ENCODE peak calls at places on chromosomes 2 and 18, in six cellular contexts. T is GM13976, D is HepG2, K is breast epithelium, Z is kidney epithelial cell, U is neural progenitor cell. C is an unnamed sample.

GRCh38 chr2:129758461-129759185 is 220.8 kb upstream of the RAB6C start:
- DNase-seq in T (no peak), D (no peak), K (no peak), Z (no peak), U (no peak), C (no peak)

GRCh38 chr2:238696786-238697185 is 151.1 kb upstream of the TWIST2 start:
- DNase-seq in T (no peak), D (no peak), K (no peak), Z (no peak), U (no peak), C (no peak)

GRCh38 chr2:73249636-73250035 is 15.5 kb downstream of the CCT7 start:
- DNase-seq in T (no peak), D (no peak), K (no peak), Z (no peak), U (no peak), C (no peak)

GRCh38 chr2:36789181-36789804 is 92.8 kb downstream of the VIT start:
- DNase-seq in T (no peak), D (no peak), K (no peak), Z (no peak), U (no peak), C (no peak)

GRCh38 chr2:56167616-56168015 is 16.2 kb upstream of the CCDC85A start:
- DNase-seq in T (no peak), D (no peak), K (no peak), Z (no peak), U (no peak), C (no peak)

GRCh38 chr2:201774546-201774945 is 6.2 kb downstream of the ALS2 start:
- DNase-seq in T (no peak), D (no peak), K (no peak), Z (no peak), U (no peak), C (no peak)

GRCh38 chr2:229314117-229314516 is 43.0 kb upstream of the PID1 start:
- DNase-seq in T (no peak), D (no peak), K (no peak), Z (no peak), U (no peak), C (no peak)

GRCh38 chr2:206396216-206396615 is 47.1 kb upstream of the ADAM23 start:
- DNase-seq in T (no peak), D (no peak), K (no peak), Z (no peak), U (no peak), C (no peak)

GRCh38 chr2:158967114-158967730 is 1.2 kb upstream of the TANC1 start:
- DNase-seq in T (no peak), D (no peak), K (no peak), Z (no peak), U (no peak), C (no peak)

GRCh38 chr2:111069722-111070121 is 51.0 kb upstream of the BCL2L11 start:
- DNase-seq in T (no peak), D (no peak), K (no peak), Z (no peak), U (no peak), C (no peak)
- TF ChIP-seq CTCF in T (no peak), D (peak), K (no peak), Z (no peak), U (peak), C (no peak)

GRCh38 chr2:155266579-155266978 is 568.1 kb downstream of the KCNJ3 start:
- DNase-seq in T (no peak), D (no peak), K (no peak), Z (no peak), U (peak), C (no peak)
- TF ChIP-seq CTCF in T (no peak), D (peak), K (no peak), Z (no peak), U (peak), C (no peak)

DNA sequence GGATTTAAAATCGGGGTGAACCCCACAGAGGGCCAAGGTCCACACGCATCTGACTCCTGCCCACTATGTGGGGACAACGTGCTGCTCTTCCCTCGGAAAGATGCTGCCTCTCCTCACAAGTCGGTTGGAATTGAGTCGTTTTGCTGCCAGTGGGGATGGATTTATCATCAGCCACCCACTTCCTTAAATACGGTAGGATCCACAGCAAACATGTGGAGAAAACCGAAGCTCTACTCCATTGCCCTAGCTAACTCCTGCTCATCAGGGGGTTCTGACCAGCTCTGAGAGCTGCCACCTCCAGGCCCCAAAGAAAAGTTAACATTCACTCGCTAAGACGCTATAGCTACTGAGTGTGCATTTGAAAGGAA is 80.9 kb downstream of the CHRNA1 start:
- DNase-seq in T (peak), D (no peak), K (no peak), Z (peak), U (peak), C (no peak)
- TF ChIP-seq CTCF in T (no peak), D (no peak), K (no peak), Z (no peak), U (peak), C (no peak)

DNA sequence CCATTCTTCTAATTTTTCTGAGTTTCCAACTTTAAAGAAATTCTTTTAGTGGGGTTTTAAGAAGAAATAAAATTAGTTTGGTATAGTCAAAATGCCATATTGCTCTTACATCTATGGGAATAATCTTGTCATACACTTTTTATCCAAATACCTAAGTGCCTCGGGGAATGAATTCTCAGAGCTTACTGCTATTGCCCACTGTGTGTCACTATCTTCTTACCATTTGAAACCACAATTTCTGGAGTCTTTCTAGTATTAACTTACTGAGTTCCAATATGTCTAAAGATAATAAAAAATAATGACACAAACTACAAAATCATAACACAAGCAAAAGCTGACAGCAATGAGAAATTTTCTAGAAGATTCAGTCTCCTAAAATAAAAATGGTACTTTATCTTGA is 23.7 kb upstream of the DNAH6 start:
- DNase-seq in T (no peak), D (no peak), K (no peak), Z (no peak), U (no peak), C (no peak)
- TF ChIP-seq CTCF in T (no peak), D (no peak), K (no peak), Z (peak), U (peak), C (no peak)

GRCh38 chr2:60440080-60440753 is 113.2 kb downstream of the BCL11A start:
- DNase-seq in T (no peak), D (no peak), K (no peak), Z (no peak), U (no peak), C (no peak)

GRCh38 chr2:60438653-60439052 is 114.8 kb downstream of the BCL11A start:
- DNase-seq in T (no peak), D (no peak), K (no peak), Z (no peak), U (no peak), C (no peak)

GRCh38 chr2:60440761-60441160 is 112.7 kb downstream of the BCL11A start:
- DNase-seq in T (no peak), D (no peak), K (no peak), Z (no peak), U (no peak), C (no peak)

GRCh38 chr2:60438136-60438535 is 115.3 kb downstream of the BCL11A start:
- DNase-seq in T (no peak), D (no peak), K (no peak), Z (no peak), U (no peak), C (no peak)

GRCh38 chr2:60439219-60439974 is 114.1 kb downstream of the BCL11A start:
- DNase-seq in T (peak), D (no peak), K (no peak), Z (no peak), U (peak), C (no peak)
- TF ChIP-seq CTCF in T (peak), D (peak), K (no peak), Z (peak), U (peak), C (no peak)

GRCh38 chr18:58321986-58322385 is 278.0 kb downstream of the NEDD4L start:
- DNase-seq in T (peak), D (peak), K (peak), Z (peak), U (peak), C (no peak)
- TF ChIP-seq CTCF in T (peak), D (peak), K (no peak), Z (peak), U (peak), C (no peak)

GRCh38 chr2:176110975-176111663 is 4.0 kb downstream of the HOXD11 start:
- DNase-seq in T (peak), D (peak), K (no peak), Z (no peak), U (peak), C (no peak)
- TF ChIP-seq CTCF in T (peak), D (peak), K (no peak), Z (peak), U (peak), C (no peak)

C was measured in omental fat pad.